ENCODE peak calls at places on chromosomes 2 and 18, in six cellular contexts. V, F, P, T, C and J are unnamed samples.

GRCh38 chr2:117470311-117471095 is 344.0 kb upstream of the DDX18 start:
- DNase-seq in V (peak; percentile 5), F (no peak), P (peak; percentile 60), T (peak; percentile 38), C (no peak), J (peak; percentile 46)

GRCh38 chr2:242057379-242058040 is 188.0 kb downstream of the RTP5 start:
- DNase-seq in V (no peak), F (no peak), P (no peak), T (no peak), C (no peak), J (no peak)

GRCh38 chr18:60385693-60386092 is 13.1 kb upstream of the MC4R start:
- DNase-seq in V (no peak), F (no peak), P (no peak), T (no peak), C (no peak), J (no peak)

GRCh38 chr2:103959174-103960125 is 894.5 kb upstream of the POU3F3 start:
- DNase-seq in V (peak; percentile 10), F (no peak), P (peak; percentile 71), T (peak; percentile 32), C (peak; percentile 2), J (peak; percentile 54)

GRCh38 chr18:69935319-69936190 is 12.1 kb downstream of the CD226 start:
- DNase-seq in V (peak; percentile 24), F (no peak), P (no peak), T (no peak), C (peak; percentile 40), J (no peak)

GRCh38 chr18:50886914-50887313 is 8.0 kb downstream of the ME2 start:
- DNase-seq in V (no peak), F (no peak), P (no peak), T (no peak), C (no peak), J (no peak)

GRCh38 chr2:199922856-199923255 is 11.8 kb downstream of the C2orf69 start:
- DNase-seq in V (no peak), F (no peak), P (no peak), T (no peak), C (no peak), J (no peak)

GRCh38 chr18:22169011-22169888 is at the start of gene GATA6:
- DNase-seq in V (peak; percentile 89), F (peak; percentile 63), P (peak; percentile 78), T (peak; percentile 94), C (peak; percentile 85), J (peak; percentile 78)

GRCh38 chr2:238391042-238391441 is 35.7 kb upstream of the ASB1 start:
- DNase-seq in V (no peak), F (no peak), P (no peak), T (no peak), C (no peak), J (no peak)

GRCh38 chr2:195871326-195871725 is 197.3 kb downstream of the DNAH7 start:
- DNase-seq in V (peak; percentile 67), F (no peak), P (no peak), T (no peak), C (no peak), J (no peak)

GRCh38 chr2:226366920-226367319 is 432.7 kb downstream of the IRS1 start:
- DNase-seq in V (no peak), F (no peak), P (no peak), T (no peak), C (no peak), J (no peak)

GRCh38 chr18:62368100-62368499 is 43.0 kb downstream of the TNFRSF11A start:
- DNase-seq in V (no peak), F (no peak), P (no peak), T (no peak), C (no peak), J (no peak)

GRCh38 chr2:177799531-177799930 is 273.0 kb downstream of the PDE11A start:
- DNase-seq in V (peak; percentile 2), F (peak; percentile 35), P (no peak), T (peak; percentile 22), C (peak; percentile 40), J (peak; percentile 22)

GRCh38 chr2:54808642-54809041 is 85.2 kb downstream of the EML6 start:
- DNase-seq in V (no peak), F (no peak), P (no peak), T (no peak), C (peak; percentile 77), J (no peak)

GRCh38 chr2:205772983-205773382 is 90.7 kb downstream of the NRP2 start:
- DNase-seq in V (no peak), F (no peak), P (no peak), T (no peak), C (no peak), J (no peak)

GRCh38 chr2:205770557-205770956 is 88.3 kb downstream of the NRP2 start:
- DNase-seq in V (no peak), F (no peak), P (no peak), T (no peak), C (no peak), J (no peak)

GRCh38 chr2:205769879-205770278 is 87.6 kb downstream of the NRP2 start:
- DNase-seq in V (no peak), F (no peak), P (no peak), T (no peak), C (no peak), J (no peak)

GRCh38 chr2:205771063-205771462 is 88.8 kb downstream of the NRP2 start:
- DNase-seq in V (no peak), F (no peak), P (no peak), T (no peak), C (no peak), J (no peak)

DNA sequence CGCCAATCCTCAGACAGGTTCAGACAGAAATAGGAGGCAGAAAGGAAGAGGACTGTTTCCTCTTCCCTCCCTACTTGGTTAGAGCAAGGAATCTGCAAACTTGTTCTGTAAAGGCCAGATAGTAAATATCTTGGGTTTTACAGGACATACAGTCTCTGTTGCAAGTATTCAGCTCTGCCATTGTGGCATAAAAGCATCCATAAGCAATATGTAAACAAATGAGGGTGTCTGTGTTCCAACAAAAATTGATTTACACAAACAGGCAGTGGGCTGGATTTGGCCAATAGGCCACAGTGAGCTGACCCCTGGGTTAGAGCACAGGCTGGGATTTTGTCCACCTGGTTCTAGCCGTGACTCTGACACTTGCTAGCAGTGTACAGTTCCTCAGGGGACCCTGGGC is 89.4 kb downstream of the NRP2 start:
- DNase-seq in V (no peak), F (no peak), P (no peak), T (no peak), C (no peak), J (no peak)
- TF ChIP-seq CTCF in V (no peak), F (no peak), P (no peak), T (no peak), C (no peak), J (no peak)

GRCh38 chr2:63544017-63544627 is 44.2 kb downstream of the WDPCP start:
- DNase-seq in V (peak; percentile 39), F (no peak), P (no peak), T (no peak), C (peak; percentile 8), J (no peak)
- TF ChIP-seq CTCF in V (peak; percentile 49), F (peak; percentile 81), P (peak; percentile 71), T (no peak), C (peak; percentile 62), J (peak; percentile 32)

GRCh38 chr2:179875864-179876263 is 14.5 kb upstream of the ZNF385B start:
- DNase-seq in V (no peak), F (no peak), P (no peak), T (no peak), C (no peak), J (no peak)

GRCh38 chr2:179877601-179878364 is 16.4 kb upstream of the ZNF385B start:
- DNase-seq in V (peak; percentile 17), F (no peak), P (no peak), T (no peak), C (no peak), J (no peak)

DNA sequence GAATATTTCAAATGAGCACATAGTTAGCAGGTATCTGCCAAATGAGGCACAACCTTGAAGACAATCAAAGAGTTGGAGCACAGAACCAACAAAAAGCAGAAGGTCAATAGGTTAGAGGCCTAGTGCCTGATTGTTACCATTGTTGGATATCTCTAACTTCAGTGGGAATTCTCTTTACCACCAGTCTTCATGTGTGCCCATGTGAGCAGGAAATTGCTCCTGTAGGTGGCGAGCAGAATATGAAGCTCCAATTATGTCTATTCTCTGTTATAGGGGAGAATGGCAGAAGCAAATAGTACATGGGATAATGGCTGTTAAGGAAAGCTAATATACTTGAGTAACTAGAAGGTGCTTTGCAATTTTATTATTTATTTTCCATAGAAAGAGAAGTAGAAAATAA is 14.9 kb upstream of the ZNF385B start:
- DNase-seq in V (no peak), F (no peak), P (no peak), T (no peak), C (no peak), J (no peak)
- TF ChIP-seq CTCF in V (no peak), F (no peak), P (no peak), T (no peak), C (no peak), J (no peak)

GRCh38 chr2:162344617-162344950 is 652 bp downstream of the GCA start:
- DNase-seq in V (no peak), F (no peak), P (no peak), T (peak; percentile 23), C (no peak), J (no peak)

GRCh38 chr2:162342841-162343240 is 1.1 kb upstream of the GCA start:
- DNase-seq in V (no peak), F (no peak), P (no peak), T (no peak), C (no peak), J (no peak)

GRCh38 chr2:162340822-162341221 is 3.1 kb upstream of the GCA start:
- DNase-seq in V (no peak), F (no peak), P (no peak), T (no peak), C (no peak), J (no peak)

GRCh38 chr2:162343492-162343823 is 474 bp upstream of the GCA start:
- DNase-seq in V (no peak), F (no peak), P (no peak), T (no peak), C (no peak), J (no peak)

DNA sequence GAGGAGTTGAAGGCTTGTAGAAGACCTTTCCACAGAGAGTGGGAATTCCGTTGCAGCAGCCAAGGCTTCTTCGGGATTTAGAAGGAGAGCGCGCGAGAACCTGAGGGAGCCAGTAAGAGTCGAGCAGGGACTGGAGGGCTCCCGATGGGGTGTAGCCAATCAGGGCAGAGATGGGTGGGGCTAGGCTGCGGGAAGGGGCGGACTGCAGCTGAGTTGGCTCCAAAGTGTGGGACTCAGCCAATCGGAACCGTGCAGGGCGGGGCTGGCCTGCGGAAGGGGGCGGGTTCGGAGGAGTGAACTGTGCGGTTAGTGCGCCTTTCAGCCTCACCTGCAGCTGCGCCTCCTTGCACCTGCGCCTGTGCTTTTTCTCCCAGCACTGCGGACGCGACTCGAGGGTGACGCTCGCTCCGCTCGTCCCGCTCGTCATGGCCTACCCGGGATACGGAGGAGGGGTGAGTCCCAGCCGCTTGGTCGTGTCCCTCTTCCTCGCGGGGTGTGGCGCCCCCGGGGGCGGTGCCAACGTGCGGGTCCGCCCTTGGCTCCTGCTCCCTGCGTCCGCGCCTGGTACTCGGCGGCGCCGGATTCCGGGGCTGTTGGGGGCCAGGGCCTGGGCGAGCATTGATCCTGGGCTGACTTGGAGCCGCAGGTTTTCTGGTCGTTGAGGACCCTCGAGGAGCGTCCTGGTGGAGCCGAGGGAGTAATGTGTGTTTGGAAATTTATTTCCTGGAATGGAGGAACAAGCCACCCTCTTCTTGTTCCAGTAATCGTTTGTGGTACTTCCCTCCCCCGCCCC is at the start of gene GCA:
- DNase-seq in V (peak; percentile 89), F (peak; percentile 69), P (peak; percentile 98), T (peak; percentile 99), C (peak; percentile 86), J (peak; percentile 98)
- TF ChIP-seq CTCF in V (no peak), F (no peak), P (no peak), T (no peak), C (no peak), J (no peak)